ENCODE peak calls at places on chromosomes 7 and 10, in four cellular contexts. E is H1, V is GM12878, A is K562. W is an unnamed sample.
A peak's percentile ranks its signal among the peaks of the same experiment; 100 is the strongest.

GRCh38 chr10:127349737-127350136 is 153.3 kb upstream of the INSYN2A start:
- DNase-seq in A (no peak), V (no peak), E (no peak), W (no peak)

GRCh38 chr10:87842220-87842641 is 21.1 kb downstream of the KLLN start:
- DNase-seq in E (no peak), V (no peak), A (no peak), W (peak; percentile 77)

GRCh38 chr7:75881436-75882095 is 2.7 kb downstream of the RHBDD2 start:
- DNase-seq in V (no peak), E (no peak), A (peak; percentile 9), W (no peak)

GRCh38 chr7:30412810-30413504 is 65.6 kb downstream of the NOD1 start:
- DNase-seq in E (peak; percentile 48), V (peak; percentile 16), A (peak; percentile 36), W (peak; percentile 88)

GRCh38 chr7:133910761-133911160 is 216.4 kb upstream of the LRGUK start:
- DNase-seq in V (no peak), E (no peak), A (no peak), W (no peak)

GRCh38 chr7:100171087-100171681 is 2.8 kb upstream of the GAL3ST4 start:
- DNase-seq in V (no peak), E (peak; percentile 84), A (peak; percentile 56), W (no peak)

GRCh38 chr10:82674036-82674435 is 799.0 kb downstream of the NRG3 start:
- DNase-seq in E (no peak), A (no peak), V (no peak), W (no peak)

GRCh38 chr7:17298840-17299476 is 506 bp downstream of the AHR start:
- DNase-seq in A (no peak), V (no peak), E (peak; percentile 78), W (no peak)

GRCh38 chr7:47390914-47391313 is 191.0 kb downstream of the TNS3 start:
- DNase-seq in V (no peak), A (no peak), E (no peak), W (no peak)

GRCh38 chr7:152521420-152522337 is 85.9 kb upstream of the KMT2C start:
- DNase-seq in V (no peak), A (no peak), E (no peak), W (peak; percentile 21)

GRCh38 chr7:79434867-79435266 is 18.6 kb downstream of the MAGI2 start:
- DNase-seq in A (no peak), V (no peak), E (no peak), W (peak; percentile 88)

GRCh38 chr7:27248911-27249723 is 6.5 kb downstream of the EVX1 start:
- DNase-seq in A (no peak), V (no peak), E (no peak), W (no peak)

GRCh38 chr7:920351-921070 is 34.0 kb downstream of the ADAP1 start:
- DNase-seq in A (no peak), E (peak; percentile 44), V (no peak), W (no peak)

GRCh38 chr7:94228223-94228622 is 166.5 kb upstream of the COL1A2 start:
- DNase-seq in A (no peak), V (no peak), E (no peak), W (no peak)

GRCh38 chr10:814536-815302 is 116.8 kb downstream of the LARP4B start:
- DNase-seq in E (no peak), A (no peak), V (no peak), W (no peak)

GRCh38 chr7:130141161-130141857 is 63.9 kb downstream of the TMEM209 start:
- DNase-seq in V (no peak), A (peak; percentile 85), E (peak; percentile 85), W (no peak)

GRCh38 chr7:51013218-51013786 is 230.6 kb upstream of the GRB10 start:
- DNase-seq in E (peak; percentile 38), A (no peak), V (no peak), W (no peak)

GRCh38 chr7:297611-298374 is 7.8 kb downstream of the FOXL3 start:
- DNase-seq in A (no peak), V (no peak), E (no peak), W (no peak)

GRCh38 chr10:103193820-103194529 is 903 bp upstream of the NT5C2 start:
- DNase-seq in V (peak; percentile 44), A (no peak), E (no peak), W (no peak)

GRCh38 chr10:114441107-114441506 is 36.8 kb upstream of the AFAP1L2 start:
- DNase-seq in A (no peak), E (no peak), V (no peak), W (no peak)

GRCh38 chr10:122460891-122461293 is 461 bp upstream of the HTRA1 start:
- DNase-seq in E (no peak), V (no peak), A (no peak), W (no peak)

GRCh38 chr10:112532053-112532658 is 85.1 kb downstream of the VTI1A start:
- DNase-seq in A (no peak), E (no peak), V (peak; percentile 71), W (no peak)

GRCh38 chr7:2353650-2354172 is 916 bp upstream of the EIF3B start:
- DNase-seq in A (peak; percentile 93), V (peak; percentile 63), E (no peak), W (peak; percentile 78)

GRCh38 chr10:117597216-117597615 is 54.7 kb downstream of the EMX2 start:
- DNase-seq in A (no peak), V (no peak), E (no peak), W (no peak)

GRCh38 chr10:107579970-107580369 is 415.5 kb upstream of the SORCS1 start:
- DNase-seq in E (no peak), A (no peak), V (no peak), W (no peak)

GRCh38 chr7:142785841-142786250 is 15.1 kb downstream of the PRSS2 start:
- DNase-seq in V (no peak), E (no peak), A (no peak), W (no peak)

DNA sequence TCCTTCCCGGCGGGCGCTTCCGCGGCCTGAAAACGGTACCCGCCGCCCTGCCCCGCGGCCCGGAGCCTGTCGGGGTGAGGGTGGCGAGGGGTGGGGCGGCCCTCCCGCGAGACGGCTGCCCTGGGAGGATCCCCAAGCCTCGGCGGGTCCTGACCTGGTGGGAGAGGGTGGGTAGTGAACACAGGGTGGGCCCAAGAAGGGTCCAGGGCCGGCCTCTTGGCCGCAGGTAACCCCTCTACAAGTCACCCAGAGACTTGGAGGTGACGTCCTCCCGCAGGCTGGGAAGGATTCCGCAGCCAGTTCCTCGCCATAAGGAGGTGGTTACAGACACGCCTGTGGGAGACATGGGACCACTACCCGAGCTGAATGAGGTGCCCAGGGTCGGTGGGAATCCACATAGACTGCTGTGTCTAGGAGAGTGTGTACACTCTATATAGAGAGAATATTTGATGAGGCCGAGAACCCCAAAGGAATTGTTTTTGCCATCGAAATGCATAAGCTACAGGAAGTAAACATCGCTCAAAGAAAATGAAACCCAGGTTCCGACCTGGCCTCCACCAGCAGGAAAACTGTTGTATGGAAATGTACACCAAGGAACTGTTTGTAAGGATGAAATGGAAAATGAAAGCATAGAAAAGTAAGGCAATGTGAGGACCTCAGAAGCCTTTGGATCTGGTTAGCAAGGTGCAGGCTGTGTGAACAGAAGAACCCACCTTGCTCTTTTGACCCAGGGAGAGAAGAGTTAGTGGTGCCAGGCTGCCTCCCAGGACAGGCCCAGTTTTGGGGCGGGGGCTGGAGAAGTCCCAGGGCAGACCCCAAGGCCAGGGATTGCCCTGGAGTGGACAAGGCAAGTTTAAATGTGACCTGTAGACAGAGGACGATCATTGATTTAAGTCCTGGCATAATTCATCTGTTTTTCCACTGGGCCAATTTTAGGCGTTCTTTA is 659 bp downstream of the OPTN start:
- DNase-seq in V (no peak), A (peak; percentile 24), E (no peak), W (peak; percentile 15)
- TF ChIP-seq ATF2 in V (no peak), A (no peak), E (no peak), W (no peak)

GRCh38 chr7:44449531-44449930 is 40.9 kb downstream of the NUDCD3 start:
- DNase-seq in A (no peak), E (no peak), V (no peak), W (no peak)
- TF ChIP-seq ATF2 in A (no peak), E (no peak), V (no peak), W (no peak)

GRCh38 chr10:132860527-132860926 is 74.6 kb upstream of the NKX6-2 start:
- DNase-seq in E (peak; percentile 49), V (no peak), A (peak; percentile 16), W (no peak)

GRCh38 chr10:132862485-132863420 is 76.8 kb upstream of the NKX6-2 start:
- DNase-seq in V (no peak), A (no peak), E (peak; percentile 50), W (no peak)

GRCh38 chr10:132859084-132859855 is 73.3 kb upstream of the NKX6-2 start:
- DNase-seq in E (no peak), A (no peak), V (no peak), W (no peak)

GRCh38 chr10:132861116-132861691 is 75.3 kb upstream of the NKX6-2 start:
- DNase-seq in A (no peak), V (no peak), E (peak; percentile 41), W (no peak)

GRCh38 chr10:132861884-132862461 is 76.0 kb upstream of the NKX6-2 start:
- DNase-seq in A (no peak), V (no peak), E (peak; percentile 40), W (no peak)
- TF ChIP-seq ATF2 in A (no peak), V (no peak), E (no peak), W (no peak)

GRCh38 chr10:96022739-96023138 is 20.6 kb upstream of the CCNJ start:
- DNase-seq in A (no peak), V (no peak), E (no peak), W (no peak)

GRCh38 chr10:96021332-96021731 is 22.1 kb upstream of the CCNJ start:
- DNase-seq in E (no peak), A (no peak), V (no peak), W (no peak)

GRCh38 chr10:96023168-96023567 is 20.2 kb upstream of the CCNJ start:
- DNase-seq in A (no peak), E (no peak), V (no peak), W (no peak)

GRCh38 chr10:96025566-96025965 is 17.8 kb upstream of the CCNJ start:
- DNase-seq in E (peak; percentile 52), V (no peak), A (no peak), W (peak; percentile 32)
- TF ChIP-seq ATF2 in E (no peak), V (no peak), A (no peak), W (no peak)

GRCh38 chr10:15712903-15713302 is 6.8 kb downstream of the ITGA8 start:
- DNase-seq in E (no peak), A (no peak), V (no peak), W (no peak)

GRCh38 chr10:15714847-15715246 is 4.9 kb downstream of the ITGA8 start:
- DNase-seq in A (no peak), E (no peak), V (no peak), W (no peak)

GRCh38 chr10:15719062-15719898 is 442 bp downstream of the ITGA8 start:
- DNase-seq in V (no peak), E (peak; percentile 72), A (no peak), W (no peak)

GRCh38 chr10:15718495-15719061 is 1.1 kb downstream of the ITGA8 start:
- DNase-seq in V (no peak), A (no peak), E (peak; percentile 60), W (no peak)

GRCh38 chr10:15715619-15716227 is 4.0 kb downstream of the ITGA8 start:
- DNase-seq in E (no peak), A (peak; percentile 51), V (no peak), W (no peak)
- TF ChIP-seq ATF2 in E (no peak), A (no peak), V (no peak), W (no peak)